ENCODE peak calls at places on chromosome 7, in four cellular contexts. Z is IMR-90, I is suprapubic skin, S is stomach. C is an unnamed sample.

GRCh38 chr7:28595081-28595480 is 182.8 kb downstream of the CREB5 start:
- DNase-seq in Z (no peak), I (no peak), S (no peak), C (no peak)

GRCh38 chr7:131606346-131607290 is 50.2 kb upstream of the PODXL start:
- DNase-seq in Z (no peak), I (no peak), S (no peak), C (no peak)

GRCh38 chr7:128201067-128201689 is 39.9 kb upstream of the LEP start:
- DNase-seq in Z (no peak), I (peak; percentile 54), S (no peak), C (no peak)

GRCh38 chr7:131827421-131827820 is 271.0 kb upstream of the PODXL start:
- DNase-seq in Z (no peak), I (no peak), S (no peak), C (no peak)

GRCh38 chr7:122719010-122719578 is 16.4 kb upstream of the RNF148 start:
- DNase-seq in Z (no peak), I (no peak), S (no peak), C (no peak)

GRCh38 chr7:105673367-105674188 is 92.3 kb upstream of the EFCAB10 start:
- DNase-seq in Z (no peak), I (no peak), S (peak; percentile 69), C (no peak)

GRCh38 chr7:105210721-105211205 is 178.0 kb downstream of the SRPK2 start:
- DNase-seq in Z (no peak), I (no peak), S (peak; percentile 66), C (no peak)

GRCh38 chr7:129351320-129351719 is 82.9 kb upstream of the STRIP2 start:
- DNase-seq in Z (peak; percentile 81), I (no peak), S (no peak), C (no peak)

GRCh38 chr7:29612596-29612995 is 49.0 kb downstream of the PRR15 start:
- DNase-seq in Z (no peak), I (no peak), S (no peak), C (no peak)

GRCh38 chr7:30840176-30841024 is 69.2 kb downstream of the MINDY4 start:
- DNase-seq in Z (no peak), I (peak; percentile 38), S (no peak), C (no peak)

DNA sequence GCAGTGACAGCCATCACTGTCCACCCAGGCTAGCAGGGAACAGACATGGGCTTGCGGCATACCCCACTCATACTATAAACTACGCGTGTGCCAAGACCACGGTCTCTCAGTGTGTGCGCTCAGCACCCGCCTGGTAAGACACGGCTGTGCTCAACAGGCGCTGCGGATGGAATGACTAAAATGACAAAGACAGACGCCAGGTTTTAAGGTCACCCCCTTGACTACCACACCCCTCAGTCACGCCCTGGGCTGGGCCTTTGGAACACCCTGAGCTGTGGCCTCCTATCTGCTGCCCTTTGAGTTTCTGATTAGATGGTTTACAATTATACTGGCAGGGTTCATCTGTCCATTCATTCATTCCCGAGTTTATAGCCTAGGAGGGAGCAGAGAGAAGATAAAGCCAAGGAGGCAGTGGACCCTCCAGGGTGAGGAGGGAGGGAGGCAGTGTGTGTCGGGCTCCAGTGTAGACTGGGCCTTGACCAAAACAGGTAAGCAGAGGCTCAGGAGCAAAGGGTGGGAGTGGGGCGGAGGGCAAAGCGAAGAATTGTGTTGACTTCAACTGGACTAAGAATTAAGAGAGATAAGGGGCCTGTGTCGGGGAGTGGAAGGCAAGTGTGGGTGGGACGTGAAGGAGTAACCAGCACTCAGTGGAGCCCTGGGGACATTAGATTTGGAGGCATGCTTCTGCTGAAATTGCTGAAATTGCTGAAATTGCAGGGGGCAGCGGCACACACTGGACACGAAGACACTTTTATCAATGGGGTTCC is 35.0 kb downstream of the TNS3 start:
- DNase-seq in Z (no peak), I (no peak), S (peak; percentile 62), C (no peak)
- TF ChIP-seq POLR2A in Z (no peak), I (no peak), S (no peak), C (no peak)

GRCh38 chr7:234712-235553 is 42.6 kb downstream of the FAM20C start:
- DNase-seq in Z (peak; percentile 71), I (no peak), S (peak; percentile 76), C (no peak)
- TF ChIP-seq POLR2A in Z (no peak), I (no peak), S (no peak), C (no peak)

GRCh38 chr7:148806187-148806586 is 77.9 kb downstream of the EZH2 start:
- DNase-seq in Z (no peak), I (no peak), S (no peak), C (no peak)
- TF ChIP-seq POLR2A in Z (no peak), I (no peak), S (no peak), C (no peak)

GRCh38 chr7:43584200-43584586 is 1.3 kb downstream of the STK17A start:
- DNase-seq in Z (peak; percentile 71), I (no peak), S (no peak), C (no peak)

GRCh38 chr7:43585521-43585920 is 2.6 kb downstream of the STK17A start:
- DNase-seq in Z (peak; percentile 78), I (no peak), S (no peak), C (no peak)

GRCh38 chr7:43586251-43586900 is 3.5 kb downstream of the STK17A start:
- DNase-seq in Z (peak; percentile 49), I (no peak), S (no peak), C (no peak)

GRCh38 chr7:43583424-43584199 is 704 bp downstream of the STK17A start:
- DNase-seq in Z (peak; percentile 46), I (peak; percentile 85), S (peak; percentile 79), C (peak; percentile 56)

GRCh38 chr7:43582503-43583423 is at the start of gene STK17A:
- DNase-seq in Z (peak; percentile 85), I (peak; percentile 95), S (peak; percentile 95), C (peak; percentile 94)
- TF ChIP-seq POLR2A in Z (peak; percentile 99), I (peak; percentile 79), S (no peak), C (peak; percentile 98)

DNA sequence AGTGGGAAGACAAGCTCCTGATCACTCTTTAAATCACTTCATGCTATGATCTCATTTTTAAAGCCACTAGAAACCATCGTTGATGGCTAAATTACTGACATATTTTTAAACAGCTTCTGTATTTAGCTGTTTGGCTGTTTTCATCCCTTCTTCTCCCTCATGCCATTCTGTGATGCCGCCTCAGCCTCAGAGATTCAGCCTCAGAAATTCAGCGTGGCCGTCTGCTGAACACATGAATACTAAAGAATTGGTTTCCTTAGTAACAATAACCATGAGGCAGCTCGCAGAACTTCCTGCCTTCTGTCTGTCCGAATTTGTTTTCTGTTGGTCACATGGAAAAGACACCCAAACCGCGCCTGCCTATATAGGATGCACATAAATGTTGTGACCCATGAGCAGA is 31.0 kb upstream of the FZD1 start:
- DNase-seq in Z (no peak), I (no peak), S (no peak), C (no peak)
- TF ChIP-seq POLR2A in Z (no peak), I (no peak), S (no peak), C (no peak)

GRCh38 chr7:91266067-91266930 is 2.1 kb downstream of the FZD1 start:
- DNase-seq in Z (peak; percentile 47), I (no peak), S (no peak), C (no peak)

GRCh38 chr7:91264924-91265681 is 870 bp downstream of the FZD1 start:
- DNase-seq in Z (peak; percentile 74), I (peak; percentile 82), S (peak; percentile 61), C (no peak)

GRCh38 chr7:91263359-91264082 is 712 bp upstream of the FZD1 start:
- DNase-seq in Z (no peak), I (no peak), S (no peak), C (peak; percentile 33)

GRCh38 chr7:91265693-91266066 is 1.4 kb downstream of the FZD1 start:
- DNase-seq in Z (no peak), I (no peak), S (no peak), C (no peak)

GRCh38 chr7:91264083-91264923 is at the start of gene FZD1:
- DNase-seq in Z (peak; percentile 99), I (peak; percentile 98), S (peak; percentile 95), C (peak; percentile 82)
- TF ChIP-seq POLR2A in Z (peak; percentile 63), I (no peak), S (no peak), C (peak; percentile 83)

DNA sequence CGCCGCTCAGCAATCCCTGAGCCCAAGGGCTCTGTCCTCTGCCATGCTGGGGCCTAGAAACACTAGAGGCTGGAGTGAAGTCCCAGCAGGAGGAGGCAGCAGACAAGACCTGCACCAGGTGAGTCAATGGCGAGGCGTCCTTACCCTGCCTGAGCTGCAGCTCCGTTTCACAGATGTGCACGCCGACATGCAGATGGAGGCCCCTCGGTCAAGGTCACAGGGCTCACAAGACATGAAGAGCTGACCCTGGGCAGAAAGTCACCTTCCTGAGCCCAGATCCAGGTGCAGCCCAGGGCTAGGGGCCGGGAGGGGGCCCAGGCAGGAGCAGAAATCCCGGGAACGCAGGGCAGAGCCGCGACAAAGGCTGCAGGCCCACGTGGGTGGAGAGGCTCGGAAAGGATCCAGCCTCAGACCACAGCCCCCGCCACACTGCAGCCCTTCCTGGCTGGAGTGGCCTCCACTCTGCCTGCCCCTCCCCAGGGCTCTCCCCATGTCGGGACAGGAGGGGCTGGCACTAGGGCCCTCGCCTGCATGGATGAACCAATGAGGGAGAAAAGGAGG is 23.8 kb downstream of the PDGFA start:
- DNase-seq in Z (no peak), I (no peak), S (no peak), C (no peak)
- TF ChIP-seq POLR2A in Z (no peak), I (no peak), S (no peak), C (no peak)

DNA sequence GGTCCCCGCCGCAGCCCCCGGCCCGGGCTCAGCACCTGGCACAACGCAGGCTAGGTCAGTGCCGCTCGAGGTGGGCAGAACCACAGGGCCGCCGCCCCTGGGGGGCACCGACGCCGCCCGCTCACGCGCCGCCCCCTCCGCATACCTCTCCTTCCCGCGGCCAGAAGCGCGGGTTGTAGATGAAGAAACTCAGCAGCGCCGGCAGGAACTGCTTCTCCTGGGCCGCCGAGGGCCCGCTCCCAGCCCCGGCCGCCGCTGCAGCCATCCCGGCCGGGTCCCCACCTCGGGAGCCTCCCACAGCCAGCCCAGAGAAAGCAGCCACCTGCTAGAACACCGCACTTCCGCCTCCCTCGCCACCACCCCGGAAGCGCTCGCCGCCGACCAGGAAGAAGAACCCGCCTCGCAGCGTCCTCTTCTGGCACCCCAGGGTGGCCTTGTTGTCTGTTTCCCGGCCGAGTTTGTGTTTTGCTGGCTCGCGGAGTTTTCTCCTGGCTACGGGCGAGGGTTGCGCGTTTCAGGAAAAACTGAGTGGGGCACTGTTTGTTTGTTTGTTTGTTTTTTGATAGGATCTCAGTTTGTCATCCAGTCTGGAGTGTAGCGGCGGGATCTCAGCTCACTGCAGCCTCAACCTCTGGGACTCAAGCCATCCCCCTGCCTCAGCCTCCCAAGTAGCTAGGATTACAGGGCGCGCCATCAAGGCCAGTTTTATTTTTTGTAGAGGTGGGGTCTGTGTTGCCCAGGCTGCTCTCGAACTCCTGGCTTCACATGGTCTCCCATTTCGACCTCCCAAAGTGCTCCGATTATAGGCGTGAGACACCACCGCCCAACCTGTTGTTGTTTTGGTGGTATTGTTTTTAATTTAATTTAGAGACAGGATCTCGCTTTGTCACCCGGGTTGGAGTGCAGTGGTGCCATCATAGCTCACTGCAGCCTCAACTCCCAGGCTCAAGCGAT is 17.7 kb downstream of the OCM2 start:
- DNase-seq in Z (peak; percentile 57), I (peak; percentile 91), S (peak; percentile 85), C (peak; percentile 92)
- TF ChIP-seq POLR2A in Z (peak; percentile 42), I (no peak), S (no peak), C (peak; percentile 54)

C was measured in H54.